ENCODE peak calls at places on chromosomes 6 and 20, in five cellular contexts. M, X, Q, G and L are unnamed samples. For H3K4me1, the result is how much of the 10 kb centered on the place peaks cover.

GRCh38 chr6:21767891-21768659 is 174.5 kb downstream of the SOX4 start:
- DNase-seq in G (no peak), Q (peak), X (no peak), M (peak), L (no peak)

GRCh38 chr6:127606131-127606562 is 29.2 kb downstream of the C6orf58 start:
- DNase-seq in X (no peak), Q (peak), M (peak), G (no peak), L (no peak)

GRCh38 chr6:111711476-111711875 is 105.8 kb upstream of the TRAF3IP2 start:
- DNase-seq in Q (no peak), M (no peak), G (no peak), X (no peak), L (no peak)

GRCh38 chr6:42984924-42985475 is 630 bp downstream of the PPP2R5D start:
- DNase-seq in Q (peak), M (peak), X (no peak), G (no peak), L (no peak)

GRCh38 chr6:149060300-149060984 is 257.1 kb upstream of the TAB2 start:
- DNase-seq in X (no peak), Q (peak), M (no peak), G (no peak), L (no peak)

GRCh38 chr20:53362736-53363135 is 230.9 kb downstream of the ZNF217 start:
- DNase-seq in X (no peak), G (no peak), M (no peak), Q (no peak), L (no peak)

GRCh38 chr6:101102702-101103101 is 221.6 kb upstream of the ASCC3 start:
- DNase-seq in G (no peak), M (no peak), X (no peak), Q (no peak), L (no peak)

GRCh38 chr6:81772741-81773140 is 20.3 kb upstream of the TENT5A start:
- DNase-seq in M (peak), X (no peak), Q (no peak), G (no peak), L (no peak)

GRCh38 chr20:56924976-56925695 is 296.0 kb downstream of the TFAP2C start:
- DNase-seq in M (no peak), G (no peak), Q (no peak), X (no peak), L (no peak)

GRCh38 chr6:104957301-104958177 is 632 bp downstream of the LIN28B start:
- DNase-seq in G (no peak), Q (no peak), M (no peak), X (no peak), L (no peak)

GRCh38 chr6:149372062-149372461 is 28.0 kb upstream of the SUMO4 start:
- DNase-seq in M (no peak), G (no peak), Q (no peak), X (no peak), L (no peak)

GRCh38 chr20:46365483-46366215 is 40.8 kb downstream of the ELMO2 start:
- DNase-seq in X (no peak), Q (no peak), M (no peak), G (no peak), L (no peak)

GRCh38 chr20:11766961-11767360 is 150.7 kb upstream of the BTBD3 start:
- DNase-seq in M (peak), G (no peak), Q (no peak), X (no peak), L (no peak)

GRCh38 chr20:45303586-45304463 is 2.8 kb upstream of the RBPJL start:
- DNase-seq in X (no peak), M (no peak), G (no peak), Q (no peak), L (no peak)

GRCh38 chr6:26526928-26527327 is 11.2 kb upstream of the HMGN4 start:
- DNase-seq in M (no peak), X (no peak), G (no peak), Q (no peak), L (no peak)

GRCh38 chr20:3172126-3172932 is 1.0 kb downstream of the LZTS3 start:
- DNase-seq in Q (no peak), X (no peak), M (no peak), G (no peak), L (no peak)

DNA sequence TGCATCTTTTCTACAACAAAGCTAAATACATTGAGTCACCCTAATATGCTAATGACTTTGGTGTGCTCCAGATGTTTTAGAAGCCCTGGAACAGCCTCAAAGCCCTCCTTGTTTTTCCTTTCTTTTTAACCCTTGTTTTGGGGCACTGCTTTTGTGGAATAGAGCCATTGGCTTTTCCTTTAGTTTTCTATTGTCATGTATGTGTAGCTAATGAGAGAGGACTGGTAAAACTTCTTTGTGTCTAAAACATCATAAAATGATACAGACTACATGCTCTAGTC is 158.8 kb downstream of the JARID2 start:
- DNase-seq in M (no peak), Q (no peak), G (no peak), X (no peak), L (no peak)
- H3K4me1 ChIP-seq in M (under half), Q (half or more), G (under half), X (under half), L (under half)

DNA sequence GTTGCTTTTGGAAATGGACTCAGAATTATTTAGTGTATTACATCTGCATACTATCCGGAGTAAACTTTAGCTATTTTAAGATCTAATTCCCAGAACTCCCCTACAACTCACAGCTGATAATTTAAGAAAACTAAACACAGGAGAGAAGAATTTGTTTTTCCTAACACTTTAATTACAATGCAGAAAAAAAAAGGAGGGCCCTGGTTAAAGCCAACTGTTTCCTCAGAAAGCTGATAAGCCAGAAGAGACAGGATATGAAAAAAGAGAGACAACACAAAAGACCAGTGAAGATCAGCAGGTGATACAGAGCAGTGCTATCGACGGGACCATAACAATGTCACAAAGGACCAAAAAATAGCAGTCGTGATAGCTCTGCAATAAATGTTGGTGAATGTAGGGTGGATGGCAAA is 5.8 kb downstream of the IFNGR1 start:
- DNase-seq in G (no peak), X (no peak), Q (no peak), M (no peak), L (no peak)
- H3K27ac ChIP-seq in G (no peak), X (no peak), Q (no peak), M (no peak), L (no peak)

DNA sequence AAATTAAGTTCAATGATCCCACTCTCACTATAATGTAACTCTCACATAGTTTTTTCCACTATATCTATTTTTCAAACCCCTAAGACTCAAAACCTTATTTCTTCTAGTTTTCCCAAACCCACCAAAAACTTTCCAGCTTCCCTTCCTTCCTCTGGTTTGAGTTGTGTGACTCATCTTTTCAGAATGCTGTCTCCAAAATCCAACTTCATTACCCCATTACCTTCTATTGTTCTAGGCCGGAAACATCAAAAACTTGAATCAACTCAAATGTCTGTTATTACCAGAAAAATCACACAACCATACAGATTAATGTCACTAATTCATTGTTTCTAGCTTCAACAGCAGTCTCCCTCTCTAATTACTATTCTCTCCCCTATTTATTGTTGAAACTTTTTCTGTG is 1090.3 kb downstream of the HACE1 start:
- DNase-seq in Q (peak), G (no peak), M (no peak), X (no peak), L (no peak)
- TF ChIP-seq CTCF in Q (no peak), G (no peak), M (no peak), X (no peak), L (no peak)

GRCh38 chr6:156798091-156798735 is 21.0 kb downstream of the ARID1B start:
- DNase-seq in Q (no peak), G (no peak), X (no peak), M (no peak), L (no peak)

GRCh38 chr6:156794963-156795362 is 17.8 kb downstream of the ARID1B start:
- DNase-seq in X (no peak), G (no peak), M (no peak), Q (no peak), L (no peak)

GRCh38 chr6:156794546-156794945 is 17.4 kb downstream of the ARID1B start:
- DNase-seq in Q (no peak), G (no peak), X (no peak), M (no peak), L (no peak)

GRCh38 chr6:156796627-156797026 is 19.4 kb downstream of the ARID1B start:
- DNase-seq in X (no peak), G (no peak), M (no peak), Q (no peak), L (no peak)

DNA sequence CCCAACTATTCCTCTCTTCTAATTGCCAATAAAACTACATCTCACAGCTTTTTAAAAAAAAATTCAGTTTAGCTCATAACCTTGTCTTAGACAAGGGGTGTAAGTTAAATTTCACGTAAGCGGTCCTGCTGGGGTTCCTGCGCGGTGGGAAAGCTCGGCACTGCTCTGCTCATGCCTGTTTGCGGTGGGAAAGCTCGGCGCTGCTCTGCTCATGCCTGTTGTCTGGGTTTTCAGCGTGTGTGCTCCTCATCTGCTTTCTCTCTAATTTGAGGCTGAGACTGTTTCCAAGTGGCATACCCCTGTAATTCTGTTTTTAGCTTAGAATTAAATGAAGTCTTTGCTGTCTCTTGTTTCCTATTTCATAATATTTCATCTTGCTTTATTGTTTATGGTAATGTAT is 18.6 kb downstream of the ARID1B start:
- DNase-seq in M (no peak), G (no peak), Q (no peak), X (no peak), L (no peak)
- H3K4me1 ChIP-seq in M (under half), G (under half), Q (under half), X (under half), L (under half)

GRCh38 chr20:63642518-63643247 is 10.5 kb downstream of the STMN3 start:
- DNase-seq in M (no peak), G (no peak), X (no peak), Q (no peak), L (peak)
- H3K27ac ChIP-seq in M (no peak), G (peak), X (peak), Q (no peak), L (peak)

DNA sequence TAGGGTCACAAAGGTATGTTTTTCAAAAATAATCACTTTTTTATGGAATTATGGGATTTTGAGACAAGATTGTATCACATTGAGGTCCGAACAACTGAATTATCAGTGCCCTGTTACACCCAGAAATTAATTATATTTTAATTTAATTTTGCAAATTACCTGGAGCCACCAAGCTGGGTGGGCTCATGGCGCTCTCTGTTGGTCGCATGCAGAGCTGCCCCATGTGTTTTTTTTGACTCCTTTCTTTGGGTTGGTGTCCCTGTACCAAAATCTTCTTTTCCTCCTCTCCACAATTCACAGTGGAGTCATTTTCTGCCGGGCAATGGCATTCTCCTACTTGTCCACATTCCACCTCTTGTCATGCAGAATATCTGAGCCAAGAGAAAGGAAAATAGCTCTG is 38.9 kb upstream of the FRMD1 start:
- DNase-seq in M (no peak), X (peak), G (no peak), Q (peak), L (no peak)
- TF ChIP-seq CTCF in M (peak), X (no peak), G (no peak), Q (peak), L (peak)

GRCh38 chr20:58113706-58114105 is 114.7 kb downstream of the ANKRD60 start:
- DNase-seq in G (peak), M (no peak), X (no peak), Q (no peak), L (no peak)
- H3K4me1 ChIP-seq in G (under half), M (under half), X (under half), Q (under half), L (under half)

GRCh38 chr6:157460182-157460999 is 79.4 kb downstream of the ZDHHC14 start:
- DNase-seq in Q (no peak), M (peak), G (no peak), X (no peak), L (no peak)
- H3K27ac ChIP-seq in Q (no peak), M (no peak), G (no peak), X (no peak), L (peak)